ENCODE peak calls at places on chromosome 22, in seven cellular contexts. S is choroid plexus epithelial cell, N is stomach, V is HFF-Myc, K is spleen, O is A673, B is psoas muscle. D is an unnamed sample.

GRCh38 chr22:46057206-46057605 is 80.2 kb upstream of the WNT7B start:
- DNase-seq in V (no peak), N (peak), K (peak), S (no peak), B (no peak), O (peak), D (peak)

GRCh38 chr22:50585781-50586180 is 3.1 kb upstream of the CHKB start:
- DNase-seq in B (no peak), N (no peak), O (no peak), S (no peak), K (peak), V (no peak), D (no peak)

GRCh38 chr22:44118645-44119315 is 61.9 kb upstream of the PARVG start:
- DNase-seq in B (no peak), S (no peak), N (no peak), O (no peak), K (peak), V (no peak), D (no peak)

GRCh38 chr22:43378011-43378704 is 33.7 kb upstream of the MPPED1 start:
- DNase-seq in O (no peak), V (no peak), S (peak), N (peak), B (no peak), K (no peak), D (no peak)

GRCh38 chr22:27719535-27720227 is 81.9 kb downstream of the MN1 start:
- DNase-seq in S (peak), B (peak), K (peak), O (no peak), V (peak), N (no peak), D (no peak)

GRCh38 chr22:17192186-17192585 is 27.0 kb downstream of the ADA2 start:
- DNase-seq in N (no peak), B (no peak), K (no peak), S (no peak), V (no peak), O (no peak), D (no peak)

GRCh38 chr22:46421272-46421671 is 85.8 kb downstream of the TRMU start:
- DNase-seq in N (no peak), K (no peak), V (no peak), O (no peak), S (no peak), B (no peak), D (no peak)

GRCh38 chr22:48440673-48441552 is 1386.8 kb downstream of the BRD1 start:
- DNase-seq in V (no peak), N (no peak), B (no peak), K (no peak), S (no peak), O (no peak), D (no peak)

GRCh38 chr22:41334215-41334614 is 32.9 kb downstream of the ZC3H7B start:
- DNase-seq in O (no peak), V (no peak), B (peak), N (no peak), S (no peak), K (no peak), D (no peak)

GRCh38 chr22:26597026-26597425 is 7.1 kb upstream of the TPST2 start:
- DNase-seq in O (no peak), B (no peak), N (no peak), V (no peak), K (peak), S (no peak), D (no peak)

GRCh38 chr22:18152519-18152918 is 2.5 kb downstream of the USP18 start:
- DNase-seq in N (no peak), V (no peak), O (no peak), B (no peak), S (no peak), K (no peak), D (no peak)

GRCh38 chr22:19412934-19413333 is 18.6 kb downstream of the HIRA start:
- DNase-seq in S (no peak), O (no peak), V (no peak), B (no peak), K (no peak), N (no peak), D (no peak)

GRCh38 chr22:44182591-44183588 is 2.2 kb downstream of the PARVG start:
- DNase-seq in B (peak), O (no peak), V (no peak), K (peak), N (peak), S (no peak), D (peak)

GRCh38 chr22:45952151-45952550 is 24.8 kb downstream of the WNT7B start:
- DNase-seq in K (no peak), S (no peak), N (no peak), B (no peak), V (no peak), O (no peak), D (no peak)

GRCh38 chr22:16801088-16801487 is 24.1 kb downstream of the XKR3 start:
- DNase-seq in V (no peak), S (no peak), B (no peak), K (no peak), O (no peak), N (no peak), D (no peak)

GRCh38 chr22:27576815-27577564 is 224.6 kb downstream of the MN1 start:
- DNase-seq in V (no peak), B (no peak), O (peak), S (peak), N (no peak), K (peak), D (peak)

GRCh38 chr22:42388130-42388797 is 43.9 kb downstream of the NFAM1 start:
- DNase-seq in S (peak), K (no peak), O (peak), V (no peak), N (no peak), B (no peak), D (no peak)

GRCh38 chr22:49852898-49853894 is at the start of gene ZBED4:
- DNase-seq in V (peak), N (peak), K (peak), S (peak), B (peak), O (peak), D (peak)

GRCh38 chr22:32618461-32619140 is 144.0 kb downstream of the FBXO7 start:
- DNase-seq in N (no peak), K (peak), V (no peak), B (peak), O (no peak), S (no peak), D (peak)

GRCh38 chr22:42939941-42940653 is 74.9 kb downstream of the PACSIN2 start:
- DNase-seq in B (no peak), K (no peak), S (peak), V (peak), O (peak), N (peak), D (no peak)

GRCh38 chr22:46373838-46374662 is 38.5 kb downstream of the TRMU start:
- DNase-seq in O (no peak), S (no peak), B (no peak), V (no peak), N (no peak), K (no peak), D (no peak)

GRCh38 chr22:43421914-43422615 is 10.3 kb downstream of the MPPED1 start:
- DNase-seq in V (no peak), N (no peak), O (no peak), S (no peak), K (no peak), B (no peak), D (no peak)

DNA sequence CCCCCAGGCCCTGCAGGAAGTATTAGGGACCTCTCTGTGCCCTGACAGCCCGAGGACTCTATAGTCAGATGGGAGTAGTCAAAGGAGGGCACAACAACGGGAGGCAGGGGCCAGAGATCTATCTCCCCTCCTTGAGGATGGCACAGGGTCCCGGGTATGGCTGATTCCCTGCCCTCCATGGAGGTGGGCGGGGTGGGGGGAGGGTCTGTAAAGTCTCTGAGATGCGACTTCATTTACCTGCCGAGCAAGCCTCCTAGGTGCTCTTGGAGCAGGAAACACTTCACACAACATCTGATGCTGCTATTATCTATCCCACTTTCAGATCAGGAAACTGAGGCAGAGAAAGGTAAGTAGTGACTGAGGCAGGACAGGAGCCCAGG is 769 bp upstream of the CDC42EP1 start:
- DNase-seq in V (no peak), N (no peak), B (no peak), O (no peak), K (no peak), S (no peak), D (no peak)
- H3K4me3 ChIP-seq in V (peak), N (peak), B (peak), O (no peak), K (no peak), S (peak), D (peak)

GRCh38 chr22:23695141-23695540 is 4.3 kb downstream of the RGL4 start:
- DNase-seq in B (no peak), O (no peak), K (no peak), S (no peak), N (no peak), V (no peak), D (no peak)

GRCh38 chr22:23695748-23696325 is 5.0 kb downstream of the RGL4 start:
- DNase-seq in S (no peak), N (no peak), V (no peak), K (no peak), B (no peak), O (no peak), D (no peak)

GRCh38 chr22:23698094-23698493 is 7.3 kb downstream of the RGL4 start:
- DNase-seq in S (no peak), O (no peak), N (no peak), V (no peak), K (no peak), B (no peak), D (no peak)

GRCh38 chr22:23697031-23697970 is 6.5 kb downstream of the RGL4 start:
- DNase-seq in V (no peak), B (no peak), S (no peak), K (no peak), N (no peak), O (no peak), D (no peak)

DNA sequence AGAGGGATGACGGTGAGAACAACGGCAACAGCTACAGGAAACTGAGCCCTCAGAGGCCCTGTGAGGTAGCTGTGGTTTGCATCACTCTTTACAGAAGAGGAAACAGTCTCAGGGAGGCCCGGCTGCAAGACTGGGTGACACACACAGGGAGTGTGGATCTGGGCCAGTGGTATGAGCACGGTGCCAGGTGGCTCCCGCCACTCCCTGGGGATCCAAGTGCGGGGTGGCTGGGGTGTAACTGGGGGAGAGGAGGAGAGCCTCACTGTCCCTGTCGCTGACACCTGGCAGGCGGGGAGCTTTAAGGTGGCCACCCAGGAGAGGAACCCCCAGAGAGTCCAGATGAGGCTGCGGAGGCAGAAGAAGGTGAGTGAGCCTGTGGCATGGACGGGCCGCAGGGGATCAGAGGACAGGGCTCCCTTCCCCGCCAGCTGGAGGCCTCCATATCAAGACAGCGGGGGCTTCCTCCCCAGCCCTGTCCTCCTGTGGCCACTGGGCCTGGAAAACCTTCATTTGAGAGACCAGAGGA is 5.6 kb downstream of the RGL4 start:
- DNase-seq in N (peak), O (no peak), S (peak), K (peak), V (no peak), B (no peak), D (no peak)
- TF ChIP-seq CTCF in N (no peak), O (no peak), S (no peak), K (no peak), V (no peak), B (no peak), D (no peak)

DNA sequence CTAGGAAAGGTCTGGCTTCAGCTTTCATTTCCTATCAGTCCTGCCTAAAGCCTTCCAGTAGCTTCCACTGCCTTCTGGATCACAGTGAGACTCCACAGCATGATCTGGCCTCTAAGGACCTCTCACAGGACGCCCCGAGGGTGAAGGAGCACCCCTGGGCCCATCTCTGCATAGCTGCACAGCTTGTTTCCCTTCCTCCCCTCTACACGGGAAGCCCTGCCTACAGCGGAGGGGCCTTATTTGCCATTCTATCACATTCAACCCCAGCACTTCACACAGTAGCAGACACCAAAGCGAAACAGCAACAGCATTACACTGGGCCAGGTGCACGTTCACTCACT is 162.3 kb upstream of the GRK3 start:
- DNase-seq in N (no peak), V (no peak), B (no peak), S (no peak), O (no peak), K (no peak), D (no peak)
- H3K4me3 ChIP-seq in N (no peak), V (peak), B (no peak), S (no peak), O (no peak), K (no peak), D (peak)

DNA sequence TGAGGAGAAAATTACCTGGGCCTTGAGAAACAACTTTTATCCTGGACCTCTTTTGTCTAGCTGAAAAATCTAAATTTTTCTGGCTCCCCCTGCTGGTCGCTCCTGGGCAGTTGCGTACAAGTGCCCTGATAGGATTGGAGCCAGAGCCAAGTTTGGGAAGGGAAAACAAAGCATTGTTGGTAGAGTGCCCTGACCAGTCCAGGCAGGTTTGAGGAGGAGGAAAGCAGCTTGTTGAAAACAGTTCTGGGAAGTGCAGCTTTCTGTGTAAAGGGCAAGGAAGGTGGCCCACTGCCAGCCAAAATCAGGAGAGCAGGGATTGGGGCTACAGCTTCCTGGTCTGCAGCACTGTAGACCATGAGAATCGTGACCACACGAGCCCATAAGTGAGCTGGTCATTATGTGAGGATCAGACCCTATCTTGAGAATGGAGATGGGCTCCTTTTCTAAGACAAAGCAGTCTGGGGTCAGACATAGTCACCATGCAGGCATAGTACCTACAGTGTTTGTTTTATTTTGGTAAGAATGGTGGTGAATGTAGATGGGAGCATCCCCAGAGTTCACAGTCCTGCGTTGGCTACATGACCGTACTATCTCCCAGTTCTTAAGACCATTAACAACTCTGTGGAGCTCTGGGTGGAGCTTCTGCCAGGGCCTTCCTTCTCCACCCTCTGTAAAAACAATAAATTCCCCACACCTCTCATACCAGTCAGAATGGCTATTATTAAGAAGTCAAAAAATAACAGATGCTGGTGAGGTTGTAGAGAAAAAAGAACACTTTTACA is 21.3 kb upstream of the PIK3IP1 start:
- DNase-seq in B (peak), K (peak), V (peak), O (peak), N (peak), S (peak), D (peak)
- TF ChIP-seq CTCF in B (peak), K (peak), V (peak), O (peak), N (no peak), S (peak), D (peak)

GRCh38 chr22:36156119-36156514 is 4.4 kb downstream of the APOL3 start:
- DNase-seq in B (no peak), S (no peak), K (no peak), V (no peak), N (no peak), O (no peak), D (no peak)
- H3K4me3 ChIP-seq in B (peak), S (peak), K (peak), V (peak), N (peak), O (no peak), D (peak)

GRCh38 chr22:20548806-20549205 is 41.4 kb downstream of the MED15 start:
- DNase-seq in V (no peak), N (no peak), K (peak), O (no peak), B (no peak), S (no peak), D (no peak)

GRCh38 chr22:20547029-20547428 is 39.6 kb downstream of the MED15 start:
- DNase-seq in O (no peak), K (no peak), B (no peak), S (no peak), N (no peak), V (no peak), D (no peak)

GRCh38 chr22:20550851-20551744 is 43.7 kb downstream of the MED15 start:
- DNase-seq in S (peak), V (no peak), B (peak), N (no peak), K (peak), O (peak), D (no peak)

GRCh38 chr22:20550057-20550817 is 42.8 kb downstream of the MED15 start:
- DNase-seq in N (no peak), V (no peak), K (peak), S (no peak), B (no peak), O (no peak), D (no peak)

GRCh38 chr22:20549232-20549841 is 41.9 kb downstream of the MED15 start:
- DNase-seq in N (no peak), V (no peak), K (peak), O (peak), S (peak), B (peak), D (no peak)
- TF ChIP-seq CTCF in N (no peak), V (no peak), K (no peak), O (no peak), S (peak), B (no peak), D (no peak)

DNA sequence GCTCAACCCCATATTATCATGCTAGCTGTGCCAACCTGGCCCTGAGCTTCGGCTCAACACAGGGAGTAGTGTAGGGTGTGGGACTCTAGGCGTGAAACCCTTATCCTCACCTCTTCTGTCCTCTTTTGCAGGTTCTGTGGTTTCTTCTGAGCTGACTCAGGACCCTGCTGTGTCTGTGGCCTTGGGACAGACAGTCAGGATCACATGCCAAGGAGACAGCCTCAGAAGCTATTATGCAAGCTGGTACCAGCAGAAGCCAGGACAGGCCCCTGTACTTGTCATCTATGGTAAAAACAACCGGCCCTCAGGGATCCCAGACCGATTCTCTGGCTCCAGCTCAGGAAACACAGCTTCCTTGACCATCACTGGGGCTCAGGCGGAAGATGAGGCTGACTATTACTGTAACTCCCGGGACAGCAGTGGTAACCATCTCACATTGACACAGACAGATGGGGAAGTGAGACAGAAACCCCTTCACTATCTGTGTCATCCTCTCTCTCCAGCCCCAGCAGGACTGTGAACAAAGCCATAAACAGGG is 76.4 kb downstream of the GGTLC2 start:
- DNase-seq in B (no peak), S (peak), V (no peak), N (no peak), K (no peak), O (no peak), D (no peak)
- H3K4me3 ChIP-seq in B (no peak), S (no peak), V (no peak), N (no peak), K (no peak), O (no peak), D (no peak)

GRCh38 chr22:35567794-35568193 is 27.2 kb downstream of the RASD2 start:
- DNase-seq in V (no peak), K (no peak), N (no peak), O (no peak), B (no peak), S (no peak), D (peak)

GRCh38 chr22:35567214-35567792 is 26.7 kb downstream of the RASD2 start:
- DNase-seq in B (no peak), S (no peak), N (no peak), V (no peak), O (no peak), K (no peak), D (no peak)

GRCh38 chr22:35561796-35562526 is 21.3 kb downstream of the RASD2 start:
- DNase-seq in S (peak), V (peak), N (no peak), O (peak), K (no peak), B (no peak), D (no peak)

GRCh38 chr22:35563211-35563610 is 22.6 kb downstream of the RASD2 start:
- DNase-seq in S (no peak), V (no peak), N (no peak), K (no peak), B (no peak), O (no peak), D (no peak)

DNA sequence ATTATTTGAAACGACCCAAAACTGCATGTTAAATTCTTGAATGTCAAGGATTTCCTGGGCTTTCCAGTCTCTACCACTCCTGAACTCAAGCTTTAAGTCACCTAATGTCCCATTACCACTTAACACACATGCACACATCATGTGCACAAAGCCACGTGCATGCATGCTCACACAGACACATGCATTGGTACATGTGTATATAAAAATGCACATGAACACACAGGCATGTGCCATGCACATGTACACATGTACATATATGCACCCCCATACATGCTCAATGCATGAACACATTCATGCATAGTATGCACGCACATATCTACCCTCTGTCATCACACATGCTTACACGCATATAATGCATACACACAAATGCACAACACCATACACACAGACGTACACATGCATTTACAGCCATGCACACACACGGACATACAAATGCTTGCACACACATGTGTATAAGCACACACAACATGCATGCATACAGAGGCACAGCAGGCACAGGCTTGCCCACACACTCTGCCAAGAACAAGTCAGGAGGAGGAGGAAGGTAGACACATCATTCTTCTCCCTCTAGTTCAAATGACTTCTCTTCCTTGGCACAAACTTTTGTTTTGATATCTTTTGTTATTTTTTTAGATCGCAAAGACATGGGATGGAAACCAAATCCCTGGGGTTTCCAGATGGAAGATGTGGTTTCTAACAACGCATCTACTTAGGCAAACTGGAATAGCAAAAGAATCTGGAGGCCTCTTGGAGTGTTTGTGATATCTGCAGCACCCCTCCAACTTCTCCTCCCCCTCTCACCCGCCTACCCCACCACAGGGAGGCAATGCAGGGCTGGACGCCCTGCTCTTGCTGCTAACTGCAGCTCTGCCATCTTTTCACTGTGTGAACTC is 24.6 kb downstream of the RASD2 start:
- DNase-seq in S (peak), V (no peak), B (no peak), O (no peak), N (no peak), K (no peak), D (no peak)
- TF ChIP-seq CTCF in S (peak), V (no peak), B (no peak), O (peak), N (no peak), K (no peak), D (no peak)

D was measured in left ventricle myocardium inferior.